ENCODE peak calls at places on chromosomes 4 and X, in eight cellular contexts. C is mesendoderm, P is SK-N-MC, R is IMR-90, T is HepG2, U is GM12878, N is GM23248, Q is HCT116. D is an unnamed sample.

GRCh38 chr4:102104278-102104677 is 241.0 kb downstream of the SLC39A8 start:
- DNase-seq in C (no peak), P (no peak), R (no peak), T (no peak), U (no peak), N (no peak), Q (no peak), D (no peak)

GRCh38 chrX:47224896-47225290 is 6.4 kb downstream of the CDK16 start:
- DNase-seq in C (no peak), P (no peak), R (no peak), T (no peak), U (no peak), N (no peak), Q (no peak), D (no peak)

GRCh38 chr4:111187108-111187507 is 564.2 kb upstream of the PITX2 start:
- DNase-seq in C (no peak), P (no peak), R (no peak), T (no peak), U (no peak), N (no peak), Q (no peak), D (no peak)

GRCh38 chr4:98682719-98683118 is 24.3 kb upstream of the TSPAN5 start:
- DNase-seq in C (no peak), P (no peak), R (peak), T (no peak), U (no peak), N (peak), Q (no peak), D (no peak)

GRCh38 chr4:96972920-96973319 is 1133.0 kb downstream of the PDHA2 start:
- DNase-seq in C (no peak), P (no peak), R (no peak), T (no peak), U (no peak), N (no peak), Q (no peak), D (no peak)

GRCh38 chr4:19711871-19712270 is 539.8 kb upstream of the SLIT2 start:
- DNase-seq in C (no peak), P (no peak), R (peak), T (no peak), U (no peak), N (peak), Q (no peak), D (no peak)

GRCh38 chr4:6235012-6235411 is 34.6 kb upstream of the WFS1 start:
- DNase-seq in C (no peak), P (no peak), R (no peak), T (no peak), U (no peak), N (no peak), Q (no peak), D (peak)

GRCh38 chr4:54065282-54066087 is 1.1 kb upstream of the CHIC2 start:
- DNase-seq in C (peak), P (no peak), R (no peak), T (no peak), U (no peak), N (peak), Q (no peak), D (no peak)

GRCh38 chr4:122458625-122459024 is 2.1 kb upstream of the IL2 start:
- DNase-seq in C (peak), P (no peak), R (peak), T (no peak), U (no peak), N (peak), Q (no peak), D (peak)

GRCh38 chr4:8282742-8283141 is 13.2 kb downstream of the HTRA3 start:
- DNase-seq in C (no peak), P (no peak), R (no peak), T (no peak), U (no peak), N (no peak), Q (no peak), D (no peak)

GRCh38 chr4:180947421-180947820 is 1295.8 kb upstream of the TENM3 start:
- DNase-seq in C (no peak), P (peak), R (peak), T (no peak), U (no peak), N (peak), Q (peak), D (no peak)

GRCh38 chr4:124278477-124278876 is 434.1 kb downstream of the ANKRD50 start:
- DNase-seq in C (peak), P (no peak), R (peak), T (peak), U (no peak), N (peak), Q (no peak), D (no peak)

DNA sequence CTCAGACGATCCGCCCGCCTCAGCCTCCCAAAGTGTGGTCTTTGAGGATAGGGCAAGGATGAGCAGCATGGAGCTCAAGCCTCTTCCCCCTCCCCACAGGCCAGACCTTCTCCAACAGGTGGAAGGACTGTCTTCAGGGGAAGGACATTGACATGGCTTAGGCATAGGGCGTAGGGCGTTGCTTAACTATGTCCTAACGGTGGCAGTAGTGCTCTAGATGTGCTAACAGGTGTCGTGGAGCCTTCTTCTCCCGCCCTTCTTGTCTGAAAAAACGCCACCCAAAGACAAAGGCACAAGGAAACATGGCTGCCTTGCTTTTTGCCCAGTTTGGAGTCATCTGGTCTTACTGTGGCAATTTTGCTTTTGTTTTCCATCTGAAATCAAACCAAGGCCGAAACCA is 219.8 kb downstream of the OR13H1 start:
- DNase-seq in C (peak), P (no peak), R (peak), T (no peak), U (peak), N (peak), Q (no peak), D (no peak)
- H3K9ac ChIP-seq in C (no peak), P (no peak), R (no peak), T (no peak), U (peak), N (no peak), Q (no peak), D (no peak)

DNA sequence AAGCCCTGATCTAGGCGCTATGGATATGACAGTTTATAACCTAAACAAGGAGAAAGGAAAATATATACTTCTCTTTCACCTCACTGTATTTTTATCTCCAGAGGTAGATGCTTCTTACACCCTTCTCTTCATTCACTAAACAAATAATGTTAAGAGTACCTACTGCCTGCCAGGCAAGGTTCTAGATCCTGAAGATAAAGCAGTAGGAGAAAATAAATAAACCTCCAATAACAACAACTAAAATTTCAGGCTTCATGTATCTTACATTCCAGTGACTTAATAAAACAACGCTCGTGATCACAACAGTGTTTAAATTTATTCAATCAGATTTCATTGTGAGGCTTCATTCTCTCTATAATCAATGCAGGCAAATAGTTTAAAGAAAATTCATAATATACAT is 20.6 kb downstream of the PDGFC start:
- DNase-seq in C (no peak), P (no peak), R (no peak), T (no peak), U (no peak), N (no peak), Q (no peak), D (no peak)
- H3K9ac ChIP-seq in C (no peak), P (no peak), R (no peak), T (no peak), U (no peak), N (no peak), Q (no peak), D (no peak)

DNA sequence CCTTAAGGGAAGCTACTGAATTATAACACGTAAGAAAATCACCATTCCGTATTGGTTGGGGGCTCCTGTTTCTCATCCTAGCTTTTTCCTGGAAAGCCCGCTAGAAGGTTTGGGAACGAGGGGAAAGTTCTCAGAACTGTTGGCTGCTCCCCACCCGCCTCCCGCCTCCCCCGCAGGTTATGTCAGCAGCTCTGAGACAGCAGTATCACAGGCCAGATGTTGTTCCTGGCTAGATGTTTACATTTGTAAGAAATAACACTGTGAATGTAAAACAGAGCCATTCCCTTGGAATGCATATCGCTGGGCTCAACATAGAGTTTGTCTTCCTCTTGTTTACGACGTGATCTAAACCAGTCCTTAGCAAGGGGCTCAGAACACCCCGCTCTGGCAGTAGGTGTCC is 7.1 kb upstream of the MSANTD1 start:
- DNase-seq in C (no peak), P (no peak), R (peak), T (no peak), U (no peak), N (peak), Q (no peak), D (no peak)
- H3K9ac ChIP-seq in C (no peak), P (no peak), R (no peak), T (no peak), U (no peak), N (no peak), Q (no peak), D (no peak)

DNA sequence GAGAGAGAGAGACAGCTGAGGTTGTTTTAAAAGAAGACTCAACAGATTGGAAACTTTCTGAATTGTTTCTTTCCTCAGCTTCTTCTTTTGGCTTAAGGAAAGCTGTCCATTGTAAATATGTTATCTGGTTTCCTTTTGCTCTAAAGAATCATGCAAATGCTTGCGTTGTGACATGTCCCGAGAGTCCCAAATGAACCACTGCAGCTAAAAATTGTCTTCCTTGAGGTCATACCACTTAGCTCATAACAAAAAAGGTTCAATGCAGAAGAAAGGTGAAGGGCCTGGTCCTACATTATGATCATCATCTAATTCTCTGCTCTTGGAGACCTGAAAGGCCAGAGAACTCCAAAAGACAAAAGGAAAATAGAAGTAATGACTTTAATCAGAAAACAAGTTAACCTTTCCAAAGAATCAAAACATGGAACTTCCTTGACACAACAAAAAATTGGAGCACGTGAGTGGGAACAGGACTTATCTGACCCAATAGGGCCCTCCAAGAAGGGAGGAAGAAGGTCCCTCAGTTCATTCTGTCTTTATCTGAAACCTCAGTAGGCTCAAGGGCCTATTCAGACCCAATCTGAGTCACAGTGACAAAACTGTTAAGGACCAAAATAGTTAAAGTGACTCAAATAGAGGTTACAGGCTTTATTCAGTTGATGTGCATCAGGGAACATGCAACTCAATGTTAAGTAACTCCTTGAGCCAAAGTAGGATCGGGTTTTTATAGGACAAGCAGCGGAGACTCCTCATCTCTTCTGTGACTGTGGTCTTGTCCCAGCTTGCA is 14.7 kb upstream of the VSIG1 start:
- DNase-seq in C (no peak), P (no peak), R (no peak), T (no peak), U (no peak), N (no peak), Q (no peak), D (no peak)
- H3K9ac ChIP-seq in C (no peak), P (no peak), R (no peak), T (no peak), U (no peak), N (no peak), Q (no peak), D (no peak)

DNA sequence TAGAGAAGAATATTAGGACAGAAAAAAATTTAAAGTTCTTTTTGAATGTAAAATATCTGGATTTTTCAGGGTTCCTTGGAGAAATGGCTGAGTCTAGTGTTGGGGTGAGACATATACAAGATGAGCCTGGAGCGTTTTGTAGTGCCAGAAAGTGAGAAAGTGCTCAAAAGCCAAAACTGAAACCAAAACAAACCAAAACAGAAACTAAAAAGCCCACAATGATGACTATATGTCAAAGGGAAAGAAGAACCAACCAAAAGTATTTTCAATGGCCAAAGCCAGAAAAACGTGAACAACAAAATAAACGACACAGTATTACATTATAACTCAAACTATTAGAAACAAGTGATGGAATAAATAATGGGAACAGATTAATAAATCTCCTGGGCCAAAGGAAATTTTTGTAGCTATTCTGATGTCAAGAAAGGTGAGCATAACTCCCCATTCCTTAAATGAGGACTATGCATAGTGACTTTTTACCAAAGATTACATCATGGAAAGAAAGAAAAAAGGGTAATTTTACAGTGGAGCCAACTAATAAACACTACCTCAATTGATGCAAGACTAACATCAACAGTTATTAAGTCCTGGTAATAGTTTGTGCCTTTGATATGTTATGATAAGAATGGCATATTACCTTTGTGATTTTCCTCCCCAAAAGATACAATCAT is 1137.6 kb downstream of the C4orf33 start:
- DNase-seq in C (no peak), P (no peak), R (no peak), T (no peak), U (peak), N (no peak), Q (no peak), D (no peak)
- H3K9ac ChIP-seq in C (no peak), P (no peak), R (no peak), T (no peak), U (no peak), N (no peak), Q (no peak), D (no peak)

GRCh38 chrX:154459843-154460242 is 1.8 kb downstream of the PLXNA3 start:
- DNase-seq in C (no peak), P (no peak), R (no peak), T (no peak), U (no peak), N (peak), Q (no peak), D (no peak)

GRCh38 chrX:154458116-154458953 is at the start of gene PLXNA3:
- DNase-seq in C (peak), P (no peak), R (no peak), T (no peak), U (no peak), N (peak), Q (no peak), D (peak)

GRCh38 chrX:154458954-154459829 is 1.1 kb downstream of the PLXNA3 start:
- DNase-seq in C (peak), P (no peak), R (no peak), T (no peak), U (no peak), N (peak), Q (no peak), D (peak)

GRCh38 chrX:154460326-154460725 is 2.2 kb downstream of the PLXNA3 start:
- DNase-seq in C (no peak), P (no peak), R (no peak), T (no peak), U (no peak), N (peak), Q (no peak), D (no peak)

DNA sequence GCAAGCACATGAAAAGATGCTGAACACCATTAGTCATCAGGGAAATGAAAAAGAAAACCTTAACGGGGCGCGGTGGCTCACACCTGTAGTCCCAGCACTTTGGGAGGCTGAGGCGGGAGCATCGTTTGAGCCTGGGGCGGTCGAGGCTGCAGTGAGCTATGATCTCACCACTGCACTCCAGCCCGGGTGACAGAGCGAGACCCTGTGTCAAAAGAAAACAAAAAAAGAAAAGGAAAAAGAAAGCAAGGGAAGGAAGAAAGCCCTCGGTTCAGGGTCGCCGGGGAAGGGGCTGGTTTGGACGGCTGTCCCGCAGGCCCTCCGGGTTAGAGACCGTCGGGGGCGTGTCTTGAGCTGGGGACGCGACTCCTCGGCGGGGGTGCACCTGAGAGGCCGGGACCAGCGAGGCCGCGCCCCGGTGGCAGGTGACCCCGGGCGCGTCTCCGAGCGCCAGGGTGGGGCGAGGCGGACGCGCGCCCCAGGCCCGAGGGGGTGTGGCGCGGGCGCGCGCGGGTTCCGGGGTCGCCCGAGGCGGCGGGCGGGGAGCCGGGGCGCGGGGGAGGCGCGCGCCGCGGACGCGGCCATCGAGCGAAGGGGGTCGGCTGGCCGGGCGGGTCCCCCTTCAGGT is 478 bp upstream of the PLXNA3 start:
- DNase-seq in C (peak), P (no peak), R (no peak), T (no peak), U (no peak), N (peak), Q (no peak), D (peak)
- H3K9ac ChIP-seq in C (no peak), P (no peak), R (no peak), T (peak), U (no peak), N (peak), Q (no peak), D (no peak)